ENCODE peak calls at places on chromosomes 11 and 22, in five cellular contexts. J is A549, P is K562, D is H1, C is HepG2. O is an unnamed sample.
A peak's percentile ranks its signal among the peaks of the same experiment; 100 is the strongest.

GRCh38 chr11:116505466-116506247 is 267.1 kb downstream of the BUD13 start:
- DNase-seq in P (no peak), J (no peak), C (no peak), D (peak; percentile 37), O (no peak)

GRCh38 chr11:17930544-17931144 is 82.2 kb downstream of the SERGEF start:
- DNase-seq in D (no peak), J (no peak), P (no peak), C (no peak), O (no peak)

GRCh38 chr22:50072167-50072555 is 13.1 kb downstream of the MLC1 start:
- DNase-seq in P (no peak), C (no peak), J (no peak), D (no peak), O (no peak)

GRCh38 chr11:128318856-128319474 is 268.4 kb downstream of the ETS1 start:
- DNase-seq in J (no peak), P (no peak), D (no peak), C (no peak), O (peak; percentile 44)

GRCh38 chr22:32106930-32107329 is 52.2 kb downstream of the C22orf42 start:
- DNase-seq in P (peak; percentile 14), C (no peak), D (peak; percentile 71), J (no peak), O (no peak)

GRCh38 chr11:115580927-115581680 is 76.9 kb upstream of the CADM1 start:
- DNase-seq in J (no peak), D (no peak), C (no peak), P (peak; percentile 13), O (no peak)

GRCh38 chr11:12182650-12183511 is 72.5 kb downstream of the MICAL2 start:
- DNase-seq in D (no peak), J (peak; percentile 89), P (peak; percentile 91), C (peak; percentile 58), O (peak; percentile 98)

GRCh38 chr11:45173064-45173463 is 26.6 kb downstream of the PRDM11 start:
- DNase-seq in C (peak; percentile 48), P (no peak), J (peak; percentile 51), D (no peak), O (no peak)

GRCh38 chr11:85759915-85760314 is 51.0 kb downstream of the SYTL2 start:
- DNase-seq in P (no peak), J (peak; percentile 61), D (no peak), C (no peak), O (peak; percentile 94)

GRCh38 chr22:19995611-19996339 is 20.8 kb downstream of the ARVCF start:
- DNase-seq in D (no peak), P (no peak), C (no peak), J (no peak), O (no peak)

GRCh38 chr11:123665321-123665720 is 10.9 kb upstream of the SCN3B start:
- DNase-seq in D (no peak), P (no peak), J (no peak), C (no peak), O (no peak)

GRCh38 chr22:22070371-22070824 is 87.8 kb upstream of the TOP3B start:
- DNase-seq in D (no peak), J (no peak), C (no peak), P (no peak), O (no peak)

GRCh38 chr11:130726234-130726559 is 190.1 kb downstream of the SNX19 start:
- DNase-seq in P (no peak), C (no peak), J (no peak), D (no peak), O (peak; percentile 65)

GRCh38 chr11:36449566-36450390 is 60.3 kb downstream of the TRAF6 start:
- DNase-seq in C (no peak), D (no peak), J (no peak), P (no peak), O (no peak)

GRCh38 chr11:34263462-34264186 is 94.2 kb downstream of the ABTB2 start:
- DNase-seq in C (peak; percentile 36), P (no peak), J (peak; percentile 69), D (no peak), O (peak; percentile 82)

GRCh38 chr11:105786766-105787165 is 176.9 kb downstream of the GRIA4 start:
- DNase-seq in D (no peak), J (no peak), C (no peak), P (no peak), O (no peak)

GRCh38 chr11:125995313-125995712 is 49.5 kb downstream of the VSIG10L2 start:
- DNase-seq in D (no peak), J (no peak), P (no peak), C (no peak), O (no peak)

GRCh38 chr11:95134491-95134890 is 44.8 kb downstream of the ENDOD1 start:
- DNase-seq in D (no peak), P (no peak), J (peak; percentile 30), C (no peak), O (peak; percentile 51)

GRCh38 chr11:60748225-60748624 is 8.4 kb upstream of the MS4A15 start:
- DNase-seq in C (no peak), J (no peak), D (no peak), P (no peak), O (no peak)

GRCh38 chr11:93613432-93613831 is 48.0 kb upstream of the CEP295 start:
- DNase-seq in D (no peak), P (no peak), J (no peak), C (no peak), O (no peak)

GRCh38 chr22:20651286-20651685 is 122.6 kb upstream of the SERPIND1 start:
- DNase-seq in C (no peak), J (no peak), D (peak; percentile 1), P (no peak), O (no peak)

GRCh38 chr22:22906907-22907550 is 19.4 kb downstream of the IGLL5 start:
- DNase-seq in P (no peak), D (no peak), J (no peak), C (no peak), O (no peak)

GRCh38 chr11:126720539-126721235 is 279.9 kb downstream of the KIRREL3 start:
- DNase-seq in C (no peak), J (no peak), P (no peak), D (no peak), O (no peak)

GRCh38 chr11:68120212-68121066 is 749 bp downstream of the CHKA start:
- DNase-seq in D (no peak), J (no peak), P (peak; percentile 69), C (peak; percentile 47), O (peak; percentile 26)

GRCh38 chr22:49400136-49400865 is 427.4 kb downstream of the BRD1 start:
- DNase-seq in D (no peak), J (no peak), C (no peak), P (no peak), O (no peak)

GRCh38 chr11:70678931-70679900 is 280.9 kb downstream of the CTTN start:
- DNase-seq in D (no peak), C (no peak), P (no peak), J (no peak), O (no peak)

GRCh38 chr11:2360081-2360642 is 16.9 kb upstream of the CD81 start:
- DNase-seq in J (no peak), C (no peak), D (no peak), P (no peak), O (no peak)

GRCh38 chr11:125062931-125063428 is at the start of gene SLC37A2:
- DNase-seq in P (no peak), D (no peak), J (peak; percentile 11), C (peak; percentile 45), O (peak; percentile 54)

GRCh38 chr11:111410951-111411350 is 31.9 kb upstream of the POU2AF1 start:
- DNase-seq in J (no peak), D (no peak), C (no peak), P (no peak), O (no peak)
- H3K4me2 ChIP-seq in J (no peak overlapping the region), D (no peak overlapping the region), C (no peak overlapping the region), P (no peak overlapping the region), O (no peak overlapping the region)

GRCh38 chr22:48367731-48368130 is 1459.9 kb downstream of the BRD1 start:
- DNase-seq in J (no peak), P (no peak), D (peak; percentile 41), C (no peak), O (no peak)

GRCh38 chr22:48365386-48365785 is 1462.3 kb downstream of the BRD1 start:
- DNase-seq in P (no peak), C (no peak), D (peak; percentile 22), J (no peak), O (no peak)

GRCh38 chr22:48368975-48369525 is 1458.6 kb downstream of the BRD1 start:
- DNase-seq in J (no peak), C (no peak), D (peak; percentile 54), P (no peak), O (no peak)

GRCh38 chr22:48366056-48366455 is 1461.6 kb downstream of the BRD1 start:
- DNase-seq in D (peak; percentile 19), J (no peak), C (no peak), P (no peak), O (no peak)

GRCh38 chr22:48366591-48366990 is 1461.1 kb downstream of the BRD1 start:
- DNase-seq in P (no peak), J (no peak), C (no peak), D (peak; percentile 37), O (no peak)
- H3K4me1 ChIP-seq in P (no peaks in the 10 kb centered on the region), J (peaks cover 23% of the 10 kb centered on the region), C (peaks cover 21% of the 10 kb centered on the region), D (peaks cover 34% of the 10 kb centered on the region), O (no peaks in the 10 kb centered on the region)

GRCh38 chr11:113615098-113615497 is 91.0 kb downstream of the TMPRSS5 start:
- DNase-seq in P (peak; percentile 64), J (no peak), C (no peak), D (no peak), O (no peak)
- TF ChIP-seq MAFK in P (no peak), J (no peak), C (no peak), D (no peak), O (no peak)

GRCh38 chr11:15523576-15523975 is 408.9 kb downstream of the INSC start:
- DNase-seq in C (no peak), D (no peak), P (no peak), J (no peak), O (no peak)

GRCh38 chr11:15526859-15527450 is 412.2 kb downstream of the INSC start:
- DNase-seq in P (no peak), D (no peak), J (no peak), C (no peak), O (no peak)

GRCh38 chr11:15525582-15525981 is 410.9 kb downstream of the INSC start:
- DNase-seq in J (no peak), C (no peak), P (no peak), D (no peak), O (no peak)

GRCh38 chr11:15526032-15526431 is 411.3 kb downstream of the INSC start:
- DNase-seq in C (no peak), J (no peak), P (no peak), D (no peak), O (no peak)
- H3K4me2 ChIP-seq in C (no peak overlapping the region), J (no peak overlapping the region), P (no peak overlapping the region), D (no peak overlapping the region), O (no peak overlapping the region)

DNA sequence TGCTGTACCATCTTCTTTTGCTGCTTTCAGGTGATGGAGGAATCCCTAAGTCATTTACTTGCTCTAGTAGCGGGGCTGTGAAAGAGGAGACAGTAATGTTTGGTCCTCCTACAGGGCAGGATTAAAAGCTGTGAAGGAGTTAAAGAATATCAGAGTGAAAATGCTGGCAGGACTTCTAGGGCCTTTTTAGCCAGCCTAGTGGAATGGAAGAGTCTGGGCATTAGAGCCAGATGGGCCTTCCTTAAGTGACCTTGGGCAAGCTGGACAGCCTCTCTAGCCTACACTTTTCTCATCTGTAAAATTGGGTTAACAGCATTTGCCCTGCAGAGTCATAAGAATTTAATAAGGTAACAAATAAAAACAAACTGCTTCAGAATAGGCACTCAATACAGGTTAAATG is 114.7 kb downstream of the RBFOX2 start:
- DNase-seq in D (no peak), C (no peak), P (no peak), J (no peak), O (no peak)
- H3K4me1 ChIP-seq in D (peaks cover 18% of the 10 kb centered on the region), C (peaks cover 38% of the 10 kb centered on the region), P (peaks cover 13% of the 10 kb centered on the region), J (peaks cover 41% of the 10 kb centered on the region), O (peaks cover 12% of the 10 kb centered on the region)

O was measured in IMR-90.